ENCODE peak calls at places on chromosome X, in seven cellular contexts. F is pulmonary artery endothelial cell, U is NCI-H460, D is WTC11, H is neural crest cell, V is DMS153, Q is left colon. I is an unnamed sample.

GRCh38 chrX:15574017-15574416 is 26.7 kb downstream of the ACE2 start:
- DNase-seq in V (no peak), U (no peak), H (no peak), D (no peak), Q (no peak), F (no peak), I (no peak)

GRCh38 chrX:150761819-150762216 is 68.6 kb downstream of the MTMR1 start:
- DNase-seq in Q (no peak), U (no peak), D (no peak), F (no peak), H (no peak), V (no peak), I (no peak)

GRCh38 chrX:747176-747575 is 116.6 kb downstream of the SHOX start:
- DNase-seq in F (no peak), Q (no peak), V (no peak), U (no peak), D (no peak), H (no peak), I (no peak)

GRCh38 chrX:37825225-37825842 is 22.0 kb downstream of the DYNLT3 start:
- DNase-seq in U (peak), F (no peak), D (peak), Q (peak), V (no peak), H (peak), I (peak)

GRCh38 chrX:45228126-45228525 is 27.4 kb upstream of the DIPK2B start:
- DNase-seq in F (no peak), H (no peak), U (no peak), V (no peak), Q (no peak), D (no peak), I (no peak)

GRCh38 chrX:101658661-101659477 is 781 bp downstream of the ARMCX2 start:
- DNase-seq in D (peak), H (peak), V (peak), U (peak), Q (peak), F (peak), I (peak)

GRCh38 chrX:153791104-153791852 is 2.9 kb downstream of the IDH3G start:
- DNase-seq in U (no peak), V (no peak), H (no peak), Q (no peak), F (no peak), D (no peak), I (no peak)

GRCh38 chrX:24369816-24370215 is 9.4 kb downstream of the SUPT20HL1 start:
- DNase-seq in V (no peak), F (no peak), U (no peak), Q (no peak), H (no peak), D (peak), I (no peak)

GRCh38 chrX:20309796-20310195 is 43.1 kb upstream of the RPS6KA3 start:
- DNase-seq in D (no peak), U (no peak), H (no peak), Q (no peak), F (no peak), V (no peak), I (no peak)

GRCh38 chrX:155966876-155967275 is 30.6 kb upstream of the IL9R start:
- DNase-seq in V (no peak), D (peak), U (peak), H (peak), F (no peak), Q (no peak), I (peak)

GRCh38 chrX:38400401-38400910 is 48.1 kb downstream of the OTC start:
- DNase-seq in V (no peak), Q (no peak), H (no peak), F (no peak), D (no peak), U (no peak), I (no peak)

GRCh38 chrX:46144566-46144965 is 400.7 kb downstream of the ZNF674 start:
- DNase-seq in Q (no peak), F (no peak), H (no peak), D (no peak), V (no peak), U (no peak), I (no peak)

GRCh38 chrX:39453847-39454645 is 643.7 kb downstream of the BCOR start:
- DNase-seq in D (no peak), H (no peak), F (no peak), V (no peak), U (no peak), Q (no peak), I (no peak)

GRCh38 chrX:37314526-37314925 is 34.6 kb upstream of the PRRG1 start:
- DNase-seq in U (no peak), Q (no peak), H (no peak), D (no peak), F (no peak), V (no peak), I (no peak)

GRCh38 chrX:48493890-48494364 is 14.9 kb upstream of the PORCN start:
- DNase-seq in V (no peak), Q (no peak), U (peak), F (no peak), H (peak), D (peak), I (peak)

GRCh38 chrX:25156323-25156722 is 140.6 kb upstream of the ARX start:
- DNase-seq in Q (no peak), F (no peak), H (no peak), V (peak), U (no peak), D (no peak), I (no peak)

GRCh38 chrX:10769165-10769564 is 148.8 kb upstream of the MID1 start:
- DNase-seq in U (peak), H (no peak), Q (no peak), V (peak), F (no peak), D (no peak), I (peak)

GRCh38 chrX:134636859-134637258 is 21.4 kb downstream of the PLAC1 start:
- DNase-seq in D (no peak), U (no peak), H (no peak), Q (no peak), F (no peak), V (no peak), I (no peak)

GRCh38 chrX:140701480-140701879 is 8.1 kb upstream of the LINC00632 start:
- DNase-seq in U (peak), F (no peak), H (no peak), Q (no peak), D (no peak), V (peak), I (no peak)

GRCh38 chrX:42748067-42748850 is 29.7 kb downstream of the PPP1R2C start:
- DNase-seq in D (no peak), H (no peak), Q (no peak), V (no peak), F (no peak), U (no peak), I (no peak)

GRCh38 chrX:46279214-46279924 is 265.9 kb downstream of the ZNF674 start:
- DNase-seq in F (no peak), Q (no peak), D (no peak), H (no peak), V (no peak), U (no peak), I (no peak)

GRCh38 chrX:4935846-4936245 is 1222.4 kb upstream of the PRKX start:
- DNase-seq in V (no peak), Q (peak), H (no peak), D (no peak), U (no peak), F (no peak), I (no peak)

GRCh38 chrX:66635360-66635759 is 3.5 kb downstream of the EDA2R start:
- DNase-seq in H (no peak), Q (no peak), D (no peak), U (no peak), F (peak), V (no peak), I (no peak)

GRCh38 chrX:106177106-106177981 is 9.2 kb downstream of the PWWP3B start:
- DNase-seq in U (no peak), V (no peak), F (no peak), H (peak), D (peak), Q (no peak), I (peak)